ENCODE peak calls at places on chromosomes 2 and 18, in four cellular contexts. One of them, this sample, is unnamed. For H3K36me3 and H3K27me3, the result is how much of the 10 kb centered on the place peaks cover.

GRCh38 chr2:26934985-26935384 is 35.5 kb upstream of the MAPRE3 start:
- DNase-seq in HCT116: no peak
- DNase-seq in GM23248: no peak
- DNase-seq in K562: no peak
- DNase-seq in this sample: no peak

GRCh38 chr2:190255668-190256067 is 64.0 kb downstream of the HIBCH start:
- DNase-seq in K562: no peak
- DNase-seq in HCT116: no peak
- DNase-seq in GM23248: no peak
- DNase-seq in this sample: no peak

GRCh38 chr2:187544371-187545080 is 9.7 kb downstream of the TFPI start:
- DNase-seq in HCT116: peak
- DNase-seq in GM23248: no peak
- DNase-seq in K562: no peak
- DNase-seq in this sample: no peak

GRCh38 chr2:10271946-10272345 is 30.8 kb upstream of the HPCAL1 start:
- DNase-seq in GM23248: no peak
- DNase-seq in K562: no peak
- DNase-seq in HCT116: no peak
- DNase-seq in this sample: no peak

GRCh38 chr2:232556426-232556825 is 5.9 kb downstream of the EIF4E2 start:
- DNase-seq in K562: no peak
- DNase-seq in HCT116: no peak
- DNase-seq in GM23248: no peak
- DNase-seq in this sample: no peak

GRCh38 chr2:64157792-64158191 is 13.6 kb upstream of the PELI1 start:
- DNase-seq in GM23248: peak
- DNase-seq in K562: no peak
- DNase-seq in HCT116: no peak
- DNase-seq in this sample: no peak

GRCh38 chr18:22674300-22674699 is 256.6 kb upstream of the CTAGE1 start:
- DNase-seq in GM23248: peak
- DNase-seq in K562: no peak
- DNase-seq in HCT116: peak
- DNase-seq in this sample: no peak

GRCh38 chr2:232890896-232891601 is 21.0 kb downstream of the SNORC start:
- DNase-seq in GM23248: peak
- DNase-seq in K562: peak
- DNase-seq in HCT116: peak
- DNase-seq in this sample: no peak

GRCh38 chr2:224545884-224546644 is 39.1 kb downstream of the CUL3 start:
- DNase-seq in HCT116: no peak
- DNase-seq in K562: no peak
- DNase-seq in GM23248: peak
- DNase-seq in this sample: no peak

GRCh38 chr2:240325006-240325653 is 110.3 kb upstream of the GPC1 start:
- DNase-seq in HCT116: no peak
- DNase-seq in GM23248: no peak
- DNase-seq in K562: no peak
- DNase-seq in this sample: no peak

GRCh38 chr2:49801898-49802297 is 647.6 kb upstream of the FSHR start:
- DNase-seq in K562: no peak
- DNase-seq in HCT116: no peak
- DNase-seq in GM23248: no peak
- DNase-seq in this sample: no peak

GRCh38 chr2:60515751-60516226 is 37.7 kb downstream of the BCL11A start:
- DNase-seq in HCT116: no peak
- DNase-seq in K562: no peak
- DNase-seq in GM23248: peak
- DNase-seq in this sample: peak

GRCh38 chr2:11904029-11904428 is 157.6 kb downstream of the LPIN1 start:
- DNase-seq in K562: no peak
- DNase-seq in HCT116: no peak
- DNase-seq in GM23248: no peak
- DNase-seq in this sample: peak
- H3K4me2 ChIP-seq in K562: no peak
- H3K4me2 ChIP-seq in HCT116: no peak
- H3K4me2 ChIP-seq in GM23248: no peak
- H3K4me2 ChIP-seq in this sample: no peak

GRCh38 chr18:50281972-50282520 is 723 bp upstream of the MBD1 start:
- DNase-seq in HCT116: no peak
- DNase-seq in GM23248: no peak
- DNase-seq in K562: no peak
- DNase-seq in this sample: no peak

GRCh38 chr18:50281295-50281971 is at the start of gene MBD1:
- DNase-seq in K562: peak
- DNase-seq in GM23248: peak
- DNase-seq in HCT116: peak
- DNase-seq in this sample: peak

GRCh38 chr18:50284226-50284885 is 3.0 kb upstream of the MBD1 start:
- DNase-seq in K562: no peak
- DNase-seq in GM23248: peak
- DNase-seq in HCT116: peak
- DNase-seq in this sample: no peak

GRCh38 chr18:50283469-50284209 is 2.3 kb upstream of the MBD1 start:
- DNase-seq in GM23248: no peak
- DNase-seq in HCT116: no peak
- DNase-seq in K562: no peak
- DNase-seq in this sample: no peak

GRCh38 chr18:50282521-50283335 is 1.4 kb upstream of the MBD1 start:
- DNase-seq in HCT116: no peak
- DNase-seq in K562: no peak
- DNase-seq in GM23248: no peak
- DNase-seq in this sample: no peak
- H3K36me3 ChIP-seq in HCT116: half or more
- H3K36me3 ChIP-seq in K562: half or more
- H3K36me3 ChIP-seq in GM23248: under half
- H3K36me3 ChIP-seq in this sample: under half

GRCh38 chr2:199463708-199464613 is 6.2 kb upstream of the SATB2 start:
- DNase-seq in K562: no peak
- DNase-seq in HCT116: no peak
- DNase-seq in GM23248: peak
- DNase-seq in this sample: no peak
- H3K27me3 ChIP-seq in K562: under half
- H3K27me3 ChIP-seq in HCT116: under half
- H3K27me3 ChIP-seq in GM23248: under half
- H3K27me3 ChIP-seq in this sample: under half

GRCh38 chr2:191350826-191351225 is 105.6 kb downstream of the MYO1B start:
- DNase-seq in GM23248: peak
- DNase-seq in K562: no peak
- DNase-seq in HCT116: no peak
- DNase-seq in this sample: no peak
- H3K4me2 ChIP-seq in GM23248: peak
- H3K4me2 ChIP-seq in K562: no peak
- H3K4me2 ChIP-seq in HCT116: no peak
- H3K4me2 ChIP-seq in this sample: no peak

GRCh38 chr2:24961903-24962302 is 9.9 kb downstream of the DNAJC27 start:
- DNase-seq in K562: no peak
- DNase-seq in HCT116: no peak
- DNase-seq in GM23248: no peak
- DNase-seq in this sample: no peak
- H3K36me3 ChIP-seq in K562: half or more
- H3K36me3 ChIP-seq in HCT116: under half
- H3K36me3 ChIP-seq in GM23248: under half
- H3K36me3 ChIP-seq in this sample: half or more

GRCh38 chr2:203693242-203693879 is 13.1 kb upstream of the CD28 start:
- DNase-seq in K562: no peak
- DNase-seq in HCT116: no peak
- DNase-seq in GM23248: no peak
- DNase-seq in this sample: peak

GRCh38 chr2:203692039-203692710 is 14.3 kb upstream of the CD28 start:
- DNase-seq in HCT116: no peak
- DNase-seq in K562: no peak
- DNase-seq in GM23248: no peak
- DNase-seq in this sample: peak

GRCh38 chr2:203689424-203690109 is 16.9 kb upstream of the CD28 start:
- DNase-seq in HCT116: no peak
- DNase-seq in K562: no peak
- DNase-seq in GM23248: no peak
- DNase-seq in this sample: peak

GRCh38 chr2:203690110-203691047 is 16.1 kb upstream of the CD28 start:
- DNase-seq in HCT116: no peak
- DNase-seq in K562: no peak
- DNase-seq in GM23248: peak
- DNase-seq in this sample: peak

DNA sequence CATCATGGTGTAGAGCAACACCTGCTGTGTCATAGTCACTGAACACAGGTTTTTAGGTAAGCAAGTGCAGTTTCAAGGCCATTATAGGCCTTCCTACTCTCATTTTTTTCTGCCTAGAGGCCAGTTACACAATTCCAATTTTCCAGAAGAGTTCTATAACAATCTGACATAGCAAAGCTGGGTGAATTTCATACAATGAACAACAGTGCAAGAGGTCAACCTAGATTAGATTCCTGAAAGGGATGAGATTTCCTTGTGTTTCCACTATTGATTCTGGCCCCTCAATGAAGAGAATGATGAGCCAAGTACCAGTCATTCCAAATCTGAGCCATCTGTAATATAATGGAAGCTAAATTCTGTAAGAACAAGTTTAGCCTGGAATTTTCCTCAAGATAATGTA is 15.3 kb upstream of the CD28 start:
- DNase-seq in HCT116: no peak
- DNase-seq in GM23248: no peak
- DNase-seq in K562: no peak
- DNase-seq in this sample: peak
- H3K27me3 ChIP-seq in HCT116: under half
- H3K27me3 ChIP-seq in GM23248: under half
- H3K27me3 ChIP-seq in K562: under half
- H3K27me3 ChIP-seq in this sample: under half

GRCh38 chr2:47696478-47696831 is 86.5 kb upstream of the MSH6 start:
- DNase-seq in K562: no peak
- DNase-seq in HCT116: no peak
- DNase-seq in GM23248: no peak
- DNase-seq in this sample: peak
- H3K4me2 ChIP-seq in K562: no peak
- H3K4me2 ChIP-seq in HCT116: no peak
- H3K4me2 ChIP-seq in GM23248: no peak
- H3K4me2 ChIP-seq in this sample: peak

This sample was measured in Karpas-422.